ENCODE peak calls at places on chromosomes 3 and 15, in seven cellular contexts. W, O, K, Z, J, R and I are unnamed samples.

GRCh38 chr15:42385206-42385979 is 26.1 kb downstream of the CAPN3 start:
- DNase-seq in R (peak), O (no peak), W (no peak), K (no peak), J (no peak), Z (peak), I (no peak)

GRCh38 chr3:127177226-127177625 is 15.7 kb upstream of the PRR23E start:
- DNase-seq in Z (no peak), O (no peak), R (no peak), J (no peak), W (no peak), K (no peak), I (no peak)

GRCh38 chr3:194941360-194941955 is 255.8 kb downstream of the FAM43A start:
- DNase-seq in R (no peak), O (no peak), K (no peak), J (no peak), W (no peak), Z (no peak), I (no peak)

GRCh38 chr15:42068601-42069000 is 25.8 kb downstream of the PLA2G4D start:
- DNase-seq in K (no peak), J (no peak), O (no peak), W (peak), Z (no peak), R (no peak), I (no peak)

GRCh38 chr3:37141676-37142075 is 32.7 kb downstream of the LRRFIP2 start:
- DNase-seq in K (no peak), Z (no peak), O (no peak), J (no peak), W (no peak), R (no peak), I (no peak)

GRCh38 chr15:24848050-24848449 is 106.7 kb upstream of the SNRPN start:
- DNase-seq in O (no peak), J (no peak), R (no peak), W (no peak), Z (peak), K (no peak), I (no peak)

GRCh38 chr3:66582721-66583141 is 81.9 kb upstream of the LRIG1 start:
- DNase-seq in W (no peak), J (no peak), Z (no peak), O (no peak), K (peak), R (peak), I (peak)

GRCh38 chr3:194090716-194091115 is 45.2 kb upstream of the HES1 start:
- DNase-seq in W (no peak), O (no peak), R (no peak), K (no peak), Z (no peak), J (no peak), I (no peak)

GRCh38 chr3:39724233-39724846 is 85.1 kb upstream of the MYRIP start:
- DNase-seq in R (no peak), Z (peak), O (no peak), K (no peak), J (no peak), W (no peak), I (no peak)

GRCh38 chr15:87354661-87355410 is 901.7 kb downstream of the NTRK3 start:
- DNase-seq in O (no peak), J (no peak), R (no peak), Z (no peak), K (no peak), W (no peak), I (no peak)

GRCh38 chr3:159775372-159775961 is 213.2 kb upstream of the IL12A start:
- DNase-seq in J (no peak), K (no peak), W (no peak), R (no peak), Z (peak), O (peak), I (no peak)

GRCh38 chr3:160395297-160395696 is 3.7 kb downstream of the IFT80 start:
- DNase-seq in O (no peak), K (no peak), J (no peak), R (peak), W (no peak), Z (no peak), I (no peak)

GRCh38 chr3:193970773-193971206 is 165.2 kb upstream of the HES1 start:
- DNase-seq in R (peak), J (no peak), O (no peak), W (no peak), K (no peak), Z (no peak), I (no peak)

GRCh38 chr3:165544432-165544831 is 292.8 kb downstream of the BCHE start:
- DNase-seq in O (no peak), R (no peak), K (no peak), Z (no peak), W (no peak), J (no peak), I (peak)

GRCh38 chr3:33044676-33045075 is 52.3 kb downstream of the GLB1 start:
- DNase-seq in R (no peak), W (no peak), J (no peak), K (peak), Z (no peak), O (no peak), I (no peak)

GRCh38 chr3:114827495-114827894 is 319.6 kb downstream of the ZBTB20 start:
- DNase-seq in R (peak), J (no peak), W (no peak), K (no peak), O (no peak), Z (peak), I (no peak)

GRCh38 chr15:84736375-84736774 is 12.0 kb upstream of the ZNF592 start:
- DNase-seq in R (peak), J (no peak), K (peak), W (no peak), Z (no peak), O (no peak), I (peak)

GRCh38 chr15:96088592-96088991 is 241.9 kb upstream of the NR2F2 start:
- DNase-seq in W (no peak), O (no peak), Z (no peak), K (no peak), R (no peak), J (no peak), I (no peak)

GRCh38 chr15:47364671-47365141 is 352.6 kb upstream of the SEMA6D start:
- DNase-seq in Z (no peak), O (no peak), K (no peak), J (no peak), W (no peak), R (no peak), I (no peak)

GRCh38 chr3:112132975-112133448 is at the start of gene GCSAM:
- DNase-seq in Z (peak), J (no peak), O (no peak), K (peak), R (peak), W (no peak), I (peak)

GRCh38 chr3:57160046-57160730 is 5.0 kb downstream of the IL17RD start:
- DNase-seq in O (no peak), W (no peak), J (no peak), K (no peak), Z (no peak), R (no peak), I (no peak)

GRCh38 chr3:108862865-108863798 is 40.5 kb downstream of the TRAT1 start:
- DNase-seq in K (no peak), R (no peak), O (no peak), J (no peak), Z (no peak), W (no peak), I (no peak)

GRCh38 chr3:171200052-171201029 is 173.8 kb upstream of the SLC2A2 start:
- DNase-seq in J (no peak), O (no peak), R (peak), K (no peak), Z (no peak), W (no peak), I (no peak)

GRCh38 chr3:152833089-152833488 is 1.8 kb upstream of the P2RY1 start:
- DNase-seq in J (no peak), K (no peak), R (no peak), O (no peak), W (no peak), Z (no peak), I (no peak)

GRCh38 chr3:128382221-128382807 is 84.4 kb downstream of the DNAJB8 start:
- DNase-seq in O (no peak), J (no peak), Z (peak), R (no peak), W (no peak), K (no peak), I (no peak)

GRCh38 chr15:73237910-73238309 is 130.8 kb downstream of the HCN4 start:
- DNase-seq in O (no peak), R (no peak), W (no peak), Z (no peak), K (no peak), J (no peak), I (no peak)

GRCh38 chr3:81462921-81463320 is 298.5 kb downstream of the GBE1 start:
- DNase-seq in Z (no peak), K (no peak), R (no peak), O (no peak), W (no peak), J (no peak), I (no peak)

GRCh38 chr3:153513236-153513635 is 351.2 kb downstream of the RAP2B start:
- DNase-seq in Z (no peak), O (no peak), R (peak), K (no peak), W (no peak), J (no peak), I (no peak)

GRCh38 chr3:46483799-46484198 is 14.0 kb upstream of the RTP3 start:
- DNase-seq in Z (no peak), R (no peak), W (no peak), J (no peak), K (no peak), O (no peak), I (no peak)

GRCh38 chr15:45372032-45372995 is 6.0 kb downstream of the GATM start:
- DNase-seq in W (no peak), R (peak), O (no peak), Z (peak), K (no peak), J (no peak), I (no peak)

GRCh38 chr3:134505485-134505884 is 19.6 kb downstream of the CEP63 start:
- DNase-seq in R (no peak), J (no peak), W (no peak), Z (no peak), O (no peak), K (no peak), I (no peak)

GRCh38 chr3:114624047-114624445 is 330.2 kb downstream of the TIGIT start:
- DNase-seq in O (no peak), W (no peak), K (no peak), R (no peak), Z (peak), J (no peak), I (no peak)

GRCh38 chr3:181913254-181913653 is 201.5 kb downstream of the SOX2 start:
- DNase-seq in W (no peak), R (no peak), J (no peak), K (no peak), O (no peak), Z (no peak), I (no peak)

GRCh38 chr3:51710631-51711351 is 3.9 kb downstream of the GRM2 start:
- DNase-seq in O (no peak), Z (no peak), W (peak), J (no peak), K (no peak), R (no peak), I (no peak)